ENCODE peak calls at places on chromosomes 12 and 14, in seven cellular contexts. Z is sigmoid colon, I is transverse colon, E is dorsolateral prefrontal cortex, D is lower lobe of right lung, N is left ventricle myocardium inferior, J is endodermal cell. P is an unnamed sample.

GRCh38 chr12:20212658-20213387 is 155.5 kb upstream of the PDE3A start:
- DNase-seq in Z (peak; percentile 95), I (peak; percentile 65), E (peak; percentile 51), D (peak; percentile 57), N (peak; percentile 83), J (peak; percentile 92), P (peak; percentile 91)

GRCh38 chr12:857611-858010 is 91.9 kb downstream of the RAD52 start:
- DNase-seq in Z (no peak), I (no peak), E (peak; percentile 52), D (no peak), N (no peak), J (no peak), P (peak; percentile 70)

GRCh38 chr12:78210894-78211302 is 380.2 kb downstream of the NAV3 start:
- DNase-seq in Z (no peak), I (no peak), E (no peak), D (no peak), N (no peak), J (no peak), P (no peak)

GRCh38 chr12:109475993-109476806 is 900 bp downstream of the KCTD10 start:
- DNase-seq in Z (no peak), I (no peak), E (no peak), D (no peak), N (no peak), J (peak; percentile 52), P (no peak)

GRCh38 chr12:93098077-93098476 is 169.0 kb upstream of the EEA1 start:
- DNase-seq in Z (no peak), I (peak; percentile 78), E (no peak), D (peak; percentile 70), N (peak; percentile 30), J (peak; percentile 88), P (no peak)

GRCh38 chr12:117485984-117486839 is 124.8 kb upstream of the NOS1 start:
- DNase-seq in Z (no peak), I (no peak), E (no peak), D (no peak), N (no peak), J (no peak), P (no peak)

GRCh38 chr14:64673329-64673728 is 30.9 kb upstream of the PLEKHG3 start:
- DNase-seq in Z (no peak), I (no peak), E (no peak), D (no peak), N (no peak), J (no peak), P (no peak)

GRCh38 chr12:32217354-32218310 is 111.0 kb downstream of the BICD1 start:
- DNase-seq in Z (no peak), I (peak; percentile 8), E (no peak), D (peak; percentile 69), N (no peak), J (no peak), P (no peak)

GRCh38 chr12:66014818-66015217 is 115.7 kb downstream of the LLPH start:
- DNase-seq in Z (no peak), I (no peak), E (no peak), D (no peak), N (no peak), J (no peak), P (no peak)

GRCh38 chr12:20436367-20436766 is 68.0 kb downstream of the PDE3A start:
- DNase-seq in Z (no peak), I (no peak), E (no peak), D (no peak), N (no peak), J (no peak), P (no peak)

GRCh38 chr12:9184276-9184675 is 23.9 kb downstream of the PZP start:
- DNase-seq in Z (no peak), I (no peak), E (no peak), D (no peak), N (no peak), J (no peak), P (no peak)

GRCh38 chr12:6533653-6534157 is 612 bp upstream of the GAPDH start:
- DNase-seq in Z (peak; percentile 90), I (peak; percentile 68), E (peak; percentile 89), D (peak; percentile 76), N (peak; percentile 81), J (peak; percentile 97), P (peak; percentile 65)

GRCh38 chr12:6535697-6535946 is 1.3 kb downstream of the GAPDH start:
- DNase-seq in Z (no peak), I (no peak), E (no peak), D (no peak), N (no peak), J (no peak), P (no peak)

GRCh38 chr12:6534158-6534913 is at the start of gene GAPDH:
- DNase-seq in Z (peak; percentile 97), I (peak; percentile 94), E (peak; percentile 94), D (peak; percentile 94), N (peak; percentile 95), J (peak; percentile 98), P (peak; percentile 97)

GRCh38 chr12:6535960-6536847 is 1.9 kb downstream of the GAPDH start:
- DNase-seq in Z (peak; percentile 63), I (no peak), E (no peak), D (no peak), N (no peak), J (no peak), P (no peak)

DNA sequence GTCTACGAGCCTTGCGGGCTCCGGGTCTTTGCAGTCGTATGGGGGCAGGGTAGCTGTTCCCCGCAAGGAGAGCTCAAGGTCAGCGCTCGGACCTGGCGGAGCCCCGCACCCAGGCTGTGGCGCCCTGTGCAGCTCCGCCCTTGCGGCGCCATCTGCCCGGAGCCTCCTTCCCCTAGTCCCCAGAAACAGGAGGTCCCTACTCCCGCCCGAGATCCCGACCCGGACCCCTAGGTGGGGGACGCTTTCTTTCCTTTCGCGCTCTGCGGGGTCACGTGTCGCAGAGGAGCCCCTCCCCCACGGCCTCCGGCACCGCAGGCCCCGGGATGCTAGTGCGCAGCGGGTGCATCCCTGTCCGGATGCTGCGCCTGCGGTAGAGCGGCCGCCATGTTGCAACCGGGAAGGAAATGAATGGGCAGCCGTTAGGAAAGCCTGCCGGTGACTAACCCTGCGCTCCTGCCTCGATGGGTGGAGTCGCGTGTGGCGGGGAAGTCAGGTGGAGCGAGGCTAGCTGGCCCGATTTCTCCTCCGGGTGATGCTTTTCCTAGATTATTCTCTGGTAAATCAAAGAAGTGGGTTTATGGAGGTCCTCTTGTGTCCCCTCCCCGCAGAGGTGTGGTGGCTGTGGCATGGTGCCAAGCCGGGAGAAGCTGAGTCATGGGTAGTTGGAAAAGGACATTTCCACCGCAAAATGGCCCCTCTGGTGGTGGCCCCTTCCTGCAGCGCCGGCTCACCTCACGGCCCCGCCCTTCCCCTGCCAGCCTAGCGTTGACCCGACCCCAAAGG is 788 bp downstream of the GAPDH start:
- DNase-seq in Z (peak; percentile 92), I (peak; percentile 82), E (peak; percentile 53), D (peak; percentile 88), N (peak; percentile 74), J (peak; percentile 89), P (peak; percentile 86)
- TF ChIP-seq CTCF in Z (no peak), I (no peak), E (no peak), D (no peak), N (no peak), J (peak; percentile 20), P (no peak)

GRCh38 chr12:75190846-75191245 is 18.8 kb downstream of the KCNC2 start:
- DNase-seq in Z (no peak), I (no peak), E (no peak), D (no peak), N (no peak), J (no peak), P (no peak)

GRCh38 chr12:75196865-75197264 is 12.8 kb downstream of the KCNC2 start:
- DNase-seq in Z (no peak), I (no peak), E (no peak), D (no peak), N (no peak), J (no peak), P (no peak)

GRCh38 chr12:75194250-75194649 is 15.4 kb downstream of the KCNC2 start:
- DNase-seq in Z (no peak), I (no peak), E (no peak), D (no peak), N (no peak), J (no peak), P (no peak)

DNA sequence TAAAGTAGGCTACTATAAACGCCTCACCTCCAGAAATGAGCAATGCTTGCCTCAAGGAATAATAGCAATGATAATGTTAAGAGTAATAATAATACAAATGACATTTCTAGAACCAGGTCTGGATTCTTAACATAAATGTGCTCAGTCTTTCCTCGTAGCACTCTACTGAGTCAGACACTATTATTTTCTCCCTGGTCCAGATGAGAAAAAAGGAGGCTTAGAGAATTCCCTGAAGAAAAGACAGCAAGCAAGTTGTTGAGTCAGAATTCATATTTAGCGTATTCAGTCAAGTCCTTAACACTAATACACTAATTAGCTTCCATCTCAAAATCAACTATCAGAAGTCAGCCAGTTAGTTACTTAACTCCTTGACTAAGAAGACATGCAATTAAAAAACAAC is 13.2 kb downstream of the KCNC2 start:
- DNase-seq in Z (no peak), I (no peak), E (no peak), D (no peak), N (no peak), J (no peak), P (no peak)
- H3K27me3 ChIP-seq in Z (no peaks in the 10 kb centered on the region), I (no peaks in the 10 kb centered on the region), E (no peaks in the 10 kb centered on the region), D (no peaks in the 10 kb centered on the region), N (no peaks in the 10 kb centered on the region), J (no peaks in the 10 kb centered on the region), P (no peaks in the 10 kb centered on the region)

DNA sequence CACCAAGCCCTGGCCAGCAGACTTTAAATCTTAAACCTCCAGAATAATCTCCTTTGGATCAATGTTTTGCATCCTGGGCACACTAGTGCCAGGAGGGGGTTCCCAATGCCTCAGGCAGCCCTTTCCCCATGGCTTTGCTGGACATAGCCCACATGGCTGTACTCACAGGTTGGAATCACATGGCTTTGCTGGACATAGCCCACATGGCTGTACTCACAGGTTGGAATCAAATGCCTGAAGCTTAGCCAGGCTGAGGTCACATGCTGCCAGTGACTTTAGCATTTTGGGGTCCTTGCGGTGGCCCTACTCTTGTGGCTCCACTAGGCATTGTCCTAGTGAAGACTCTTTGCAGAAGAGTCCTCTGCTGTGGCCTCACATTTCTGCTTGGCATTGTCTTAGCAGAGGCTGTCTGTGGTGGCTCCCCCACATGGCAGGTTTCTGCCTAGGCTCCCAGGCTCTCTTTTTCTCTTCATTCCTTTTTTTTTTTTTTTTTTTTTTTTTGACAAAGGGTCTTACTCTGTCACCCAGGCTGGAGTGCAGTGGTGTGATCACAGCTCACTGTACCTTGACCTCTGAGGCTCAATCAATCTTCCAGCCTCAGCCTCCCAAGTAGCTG is 13.0 kb downstream of the FLVCR2 start:
- DNase-seq in Z (peak; percentile 30), I (no peak), E (no peak), D (no peak), N (no peak), J (no peak), P (no peak)
- TF ChIP-seq CTCF in Z (no peak), I (no peak), E (no peak), D (no peak), N (no peak), J (peak; percentile 47), P (no peak)

GRCh38 chr12:48818831-48819590 is 715 bp downstream of the CACNB3 start:
- DNase-seq in Z (no peak), I (peak; percentile 52), E (no peak), D (no peak), N (no peak), J (no peak), P (no peak)

GRCh38 chr12:48819986-48820385 is 1.7 kb downstream of the CACNB3 start:
- DNase-seq in Z (no peak), I (no peak), E (no peak), D (no peak), N (no peak), J (no peak), P (no peak)

GRCh38 chr12:48817957-48818830 is at the start of gene CACNB3:
- DNase-seq in Z (peak; percentile 88), I (peak; percentile 86), E (peak; percentile 40), D (peak; percentile 84), N (peak; percentile 78), J (peak; percentile 97), P (peak; percentile 82)

GRCh38 chr12:48822139-48822538 is 3.8 kb downstream of the CACNB3 start:
- DNase-seq in Z (no peak), I (no peak), E (no peak), D (no peak), N (no peak), J (no peak), P (no peak)

GRCh38 chr12:48820406-48820805 is 2.1 kb downstream of the CACNB3 start:
- DNase-seq in Z (no peak), I (no peak), E (no peak), D (no peak), N (no peak), J (no peak), P (no peak)
- H3K27me3 ChIP-seq in Z (no peaks in the 10 kb centered on the region), I (no peaks in the 10 kb centered on the region), E (no peaks in the 10 kb centered on the region), D (no peaks in the 10 kb centered on the region), N (no peaks in the 10 kb centered on the region), J (no peaks in the 10 kb centered on the region), P (no peaks in the 10 kb centered on the region)

P was measured in tibial artery.